ENCODE peak calls at places on chromosomes 7 and 10, in ten cellular contexts. P is astrocyte of the hippocampus; V is AG04450; N is sigmoid colon; J is activated T-helper 1 cell treated with anti-CD3 and anti-CD28 coated beads, Interleukin-2, amount 50 U/mL, for 16 hours; B is neural crest cell; I is memory B cell; S is astrocyte of the spinal cord; X is HT1080; T is lower leg skin. Y is an unnamed sample.

GRCh38 chr7:91128574-91129348 is 135.5 kb upstream of the FZD1 start:
- DNase-seq in I (no peak), J (no peak), P (peak), T (no peak), S (peak), N (no peak), V (no peak), X (no peak), B (no peak), Y (no peak)

GRCh38 chr7:5439209-5439571 is 15.6 kb upstream of the TNRC18 start:
- DNase-seq in X (no peak), B (no peak), I (no peak), S (no peak), J (no peak), T (no peak), N (no peak), P (no peak), V (no peak), Y (no peak)

GRCh38 chr10:11625019-11625735 is 13.7 kb upstream of the USP6NL start:
- DNase-seq in J (no peak), N (no peak), V (no peak), P (no peak), T (no peak), B (no peak), I (peak), X (no peak), S (no peak), Y (no peak)

GRCh38 chr10:49645417-49646255 is 31.8 kb downstream of the CHAT start:
- DNase-seq in P (no peak), I (no peak), S (no peak), T (no peak), X (no peak), N (no peak), J (no peak), B (no peak), V (no peak), Y (no peak)

GRCh38 chr7:82527831-82528230 is 84.3 kb upstream of the CACNA2D1 start:
- DNase-seq in S (peak), I (no peak), B (no peak), P (peak), J (no peak), N (no peak), T (no peak), X (peak), V (no peak), Y (no peak)

GRCh38 chr7:23888958-23889357 is 178.9 kb downstream of the STK31 start:
- DNase-seq in X (no peak), T (no peak), I (no peak), B (no peak), J (no peak), V (no peak), N (no peak), P (no peak), S (no peak), Y (no peak)

GRCh38 chr10:74371696-74372095 is 220.7 kb downstream of the ADK start:
- DNase-seq in J (no peak), X (peak), I (no peak), S (peak), N (no peak), B (no peak), P (peak), V (no peak), T (no peak), Y (no peak)

GRCh38 chr10:2392145-2392812 is 655.0 kb upstream of the ADARB2 start:
- DNase-seq in P (no peak), I (no peak), N (no peak), X (no peak), B (no peak), J (no peak), S (no peak), V (no peak), T (no peak), Y (no peak)

GRCh38 chr10:87925570-87925969 is 62.1 kb downstream of the PTEN start:
- DNase-seq in I (no peak), J (no peak), T (no peak), S (peak), B (no peak), N (no peak), X (no peak), P (peak), V (no peak), Y (no peak)

GRCh38 chr7:148747274-148747673 is 48.6 kb downstream of the CUL1 start:
- DNase-seq in S (no peak), N (no peak), X (no peak), J (no peak), T (no peak), I (no peak), V (no peak), P (no peak), B (no peak), Y (no peak)

GRCh38 chr7:30865821-30866220 is 45.8 kb upstream of the AQP1 start:
- DNase-seq in N (no peak), X (no peak), J (no peak), I (no peak), P (no peak), S (no peak), T (no peak), V (no peak), B (no peak), Y (no peak)

GRCh38 chr10:95289921-95290421 is 832 bp downstream of the PDLIM1 start:
- DNase-seq in S (no peak), T (peak), P (no peak), I (no peak), N (no peak), X (no peak), B (no peak), J (no peak), V (no peak), Y (no peak)

Y was measured in stimulated activated CD8-positive, alpha-beta memory T cell treated with anti-CD3 and anti-CD28 coated beads, Interleukin-15, amount 100 ng/mL, for 4 hours.